ENCODE peak calls at places on chromosome 3, in four cellular contexts. P, X, V and Z are unnamed samples.

GRCh38 chr3:102092617-102093466 is 243.5 kb downstream of the NFKBIZ start:
- DNase-seq in P (peak; percentile 53), X (no peak), V (no peak), Z (no peak)

GRCh38 chr3:49351521-49352011 is 6.6 kb downstream of the GPX1 start:
- DNase-seq in P (peak; percentile 88), X (no peak), V (no peak), Z (no peak)

GRCh38 chr3:65963787-65964707 is 74.7 kb downstream of the MAGI1 start:
- DNase-seq in P (peak; percentile 96), X (no peak), V (no peak), Z (no peak)

GRCh38 chr3:65979152-65979551 is 59.6 kb downstream of the MAGI1 start:
- DNase-seq in P (peak; percentile 88), X (no peak), V (no peak), Z (no peak)

GRCh38 chr3:130787422-130788068 is 40.9 kb upstream of the PIK3R4 start:
- DNase-seq in P (no peak), X (no peak), V (no peak), Z (no peak)

GRCh38 chr3:119660474-119661150 is at the start of gene POPDC2:
- DNase-seq in P (no peak), X (no peak), V (no peak), Z (no peak)

GRCh38 chr3:152328841-152329240 is 60.1 kb downstream of the MBNL1 start:
- DNase-seq in P (peak; percentile 89), X (no peak), V (no peak), Z (no peak)

GRCh38 chr3:112555535-112556170 is 6.1 kb downstream of the ATG3 start:
- DNase-seq in P (peak; percentile 6), X (no peak), V (no peak), Z (no peak)

GRCh38 chr3:9500108-9501050 is 53.2 kb downstream of the LHFPL4 start:
- DNase-seq in P (peak; percentile 85), X (peak; percentile 86), V (no peak), Z (peak; percentile 97)

GRCh38 chr3:122101646-122102045 is 46.5 kb downstream of the CD86 start:
- DNase-seq in P (peak; percentile 79), X (no peak), V (no peak), Z (no peak)

GRCh38 chr3:127406309-127407025 is 118.6 kb upstream of the PRR20G start:
- DNase-seq in P (peak; percentile 51), X (no peak), V (no peak), Z (peak; percentile 59)

GRCh38 chr3:65945480-65945879 is 93.2 kb downstream of the MAGI1 start:
- DNase-seq in P (peak; percentile 70), X (no peak), V (no peak), Z (no peak)

GRCh38 chr3:72798552-72799195 is 49.6 kb downstream of the SHQ1 start:
- DNase-seq in P (no peak), X (no peak), V (no peak), Z (no peak)

GRCh38 chr3:139529624-139530023 is 9.9 kb downstream of the RBP1 start:
- DNase-seq in P (no peak), X (no peak), V (no peak), Z (no peak)

GRCh38 chr3:14764331-14765064 is 54.3 kb upstream of the FGD5 start:
- DNase-seq in P (peak; percentile 13), X (no peak), V (no peak), Z (no peak)

GRCh38 chr3:158105124-158105709 is 1.0 kb downstream of the SHOX2 start:
- DNase-seq in P (peak; percentile 88), X (no peak), V (no peak), Z (peak; percentile 74)

GRCh38 chr3:16884084-16884747 is 539 bp upstream of the PLCL2 start:
- DNase-seq in P (peak; percentile 51), X (peak; percentile 90), V (peak; percentile 17), Z (peak; percentile 99)

GRCh38 chr3:27479816-27480543 is 4.2 kb downstream of the SLC4A7 start:
- DNase-seq in P (no peak), X (no peak), V (no peak), Z (no peak)

GRCh38 chr3:194135806-194136518 is at the start of gene HES1:
- DNase-seq in P (peak; percentile 98), X (peak; percentile 97), V (peak; percentile 76), Z (peak; percentile 99)